ENCODE peak calls at places on chromosomes 5 and 9, in nine cellular contexts. G is WERI-Rb-1, I is A549, S is lower lobe of right lung, X is GM12865, P is choroid plexus epithelial cell, H is BE2C, Q is fibroblast of the aortic adventitia, M is right atrium auricular region. L is an unnamed sample.

GRCh38 chr9:83707518-83707767 is 315 bp downstream of the UBQLN1 start:
- DNase-seq in G (no peak), H (peak; percentile 78), P (no peak), S (no peak), M (peak; percentile 82), X (no peak), Q (no peak), I (no peak), L (no peak)

GRCh38 chr5:112200132-112200531 is 218.9 kb downstream of the EPB41L4A start:
- DNase-seq in P (no peak), H (no peak), Q (no peak), X (peak; percentile 2), S (no peak), G (no peak), I (no peak), M (no peak), L (no peak)

GRCh38 chr9:99368341-99369326 is 146.6 kb downstream of the SEC61B start:
- DNase-seq in H (no peak), M (peak; percentile 72), X (peak; percentile 35), G (peak; percentile 45), Q (peak; percentile 70), S (no peak), P (peak; percentile 75), I (no peak), L (peak; percentile 45)

GRCh38 chr5:56420323-56420722 is 187.2 kb upstream of the ANKRD55 start:
- DNase-seq in Q (no peak), M (no peak), H (no peak), I (no peak), G (no peak), X (no peak), P (no peak), S (no peak), L (no peak)

GRCh38 chr9:72951520-72952393 is 1.1 kb downstream of the ALDH1A1 start:
- DNase-seq in Q (no peak), X (no peak), P (no peak), M (no peak), S (no peak), I (peak; percentile 61), G (no peak), H (no peak), L (no peak)

GRCh38 chr5:88883566-88884434 is 816 bp upstream of the MEF2C start:
- DNase-seq in P (peak; percentile 87), S (peak; percentile 75), G (peak; percentile 38), I (peak; percentile 18), M (peak; percentile 77), H (peak; percentile 33), X (peak; percentile 85), Q (peak; percentile 87), L (peak; percentile 87)

GRCh38 chr5:77076961-77077820 is 9.9 kb downstream of the ZBED3 start:
- DNase-seq in I (peak; percentile 77), M (peak; percentile 61), Q (peak; percentile 38), H (peak; percentile 84), X (peak; percentile 73), G (peak; percentile 88), P (peak; percentile 74), S (peak; percentile 76), L (peak; percentile 63)

GRCh38 chr9:109108318-109108717 is 11.4 kb downstream of the TMEM245 start:
- DNase-seq in H (no peak), P (peak; percentile 76), G (no peak), I (no peak), Q (peak; percentile 47), X (no peak), M (no peak), S (no peak), L (peak; percentile 44)

GRCh38 chr5:72552041-72552557 is 44.9 kb upstream of the ZNF366 start:
- DNase-seq in X (no peak), S (no peak), M (no peak), P (peak; percentile 75), G (no peak), I (no peak), Q (peak; percentile 99), H (no peak), L (peak; percentile 98)

GRCh38 chr5:112795944-112796678 is 58.4 kb downstream of the APC start:
- DNase-seq in X (no peak), M (no peak), G (no peak), S (no peak), I (peak; percentile 19), P (peak; percentile 74), H (no peak), Q (no peak), L (no peak)

GRCh38 chr9:136385015-136385414 is 11.5 kb upstream of the CARD9 start:
- DNase-seq in S (no peak), M (no peak), Q (no peak), X (no peak), G (no peak), H (no peak), P (no peak), I (no peak), L (no peak)

GRCh38 chr5:16889972-16890519 is 46.0 kb downstream of the MYO10 start:
- DNase-seq in M (no peak), I (peak; percentile 44), S (no peak), G (no peak), H (no peak), Q (peak; percentile 86), X (no peak), P (peak; percentile 90), L (peak; percentile 84)

GRCh38 chr5:16891043-16891442 is 45.0 kb downstream of the MYO10 start:
- DNase-seq in S (no peak), X (no peak), H (no peak), P (no peak), M (no peak), G (no peak), I (no peak), Q (no peak), L (no peak)

GRCh38 chr5:16886793-16887345 is 49.2 kb downstream of the MYO10 start:
- DNase-seq in X (no peak), Q (no peak), M (no peak), P (no peak), G (no peak), S (no peak), I (no peak), H (no peak), L (no peak)

GRCh38 chr5:16888694-16889124 is 47.4 kb downstream of the MYO10 start:
- DNase-seq in G (no peak), H (no peak), X (no peak), P (no peak), I (peak; percentile 63), Q (peak; percentile 74), S (no peak), M (no peak), L (peak; percentile 79)

GRCh38 chr5:16889203-16889971 is 46.7 kb downstream of the MYO10 start:
- DNase-seq in H (no peak), M (no peak), S (no peak), P (peak; percentile 94), Q (peak; percentile 81), G (no peak), X (no peak), I (peak; percentile 72), L (peak; percentile 80)
- TF ChIP-seq CTCF in H (no peak), M (no peak), S (no peak), P (peak; percentile 20), Q (peak; percentile 12), G (no peak), X (no peak), I (no peak), L (no peak)

GRCh38 chr5:2744485-2744884 is 7.0 kb downstream of the IRX2 start:
- DNase-seq in Q (no peak), S (no peak), P (no peak), I (no peak), H (no peak), M (no peak), X (no peak), G (no peak), L (no peak)

GRCh38 chr5:2748841-2749513 is 2.5 kb downstream of the IRX2 start:
- DNase-seq in P (no peak), M (no peak), I (no peak), S (no peak), G (peak; percentile 13), H (no peak), Q (no peak), X (no peak), L (no peak)

GRCh38 chr5:2748180-2748840 is 3.2 kb downstream of the IRX2 start:
- DNase-seq in H (no peak), Q (no peak), G (peak; percentile 3), M (peak; percentile 16), I (no peak), P (no peak), S (no peak), X (no peak), L (no peak)

GRCh38 chr5:2747372-2748179 is 3.9 kb downstream of the IRX2 start:
- DNase-seq in I (no peak), G (peak; percentile 1), Q (no peak), S (no peak), P (no peak), X (no peak), M (peak; percentile 44), H (no peak), L (no peak)

DNA sequence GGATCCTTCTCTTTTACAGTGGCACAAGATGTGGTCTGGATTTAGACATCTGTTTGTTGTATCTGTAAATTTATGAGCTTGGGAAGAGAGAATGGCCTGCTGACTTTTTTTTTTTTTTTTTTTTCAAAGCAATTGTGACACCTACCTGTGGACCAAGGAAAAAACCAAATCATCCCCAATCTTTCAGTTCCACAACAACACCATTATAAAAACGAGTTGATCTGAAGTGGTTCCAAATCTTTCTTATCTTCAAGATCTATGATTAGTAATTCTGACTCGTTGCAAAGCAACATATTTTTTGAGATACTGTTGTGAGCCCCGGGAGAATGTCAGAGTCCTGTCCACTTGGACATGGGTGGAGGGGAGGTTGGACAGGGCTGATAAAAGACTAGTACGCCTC is 4.8 kb downstream of the IRX2 start:
- DNase-seq in G (no peak), I (no peak), Q (peak; percentile 10), X (no peak), H (no peak), P (no peak), S (no peak), M (no peak), L (no peak)
- H3K4me3 ChIP-seq in G (no peak overlapping the region), I (no peak overlapping the region), Q (no peak overlapping the region), X (no peak overlapping the region), H (no peak overlapping the region), P (no peak overlapping the region), S (peak overlapping the region; percentile 55), M (no peak overlapping the region), L (no peak overlapping the region)

GRCh38 chr9:130682490-130683121 is 11.0 kb upstream of the EXOSC2 start:
- DNase-seq in S (peak; percentile 88), I (peak; percentile 89), Q (peak; percentile 74), G (peak; percentile 84), M (peak; percentile 67), H (peak; percentile 86), X (peak; percentile 64), P (peak; percentile 72), L (peak; percentile 80)
- TF ChIP-seq CTCF in S (peak; percentile 81), I (peak; percentile 93), Q (peak; percentile 78), G (peak; percentile 77), M (peak; percentile 59), H (peak; percentile 86), X (peak; percentile 70), P (peak; percentile 91), L (peak; percentile 74)

DNA sequence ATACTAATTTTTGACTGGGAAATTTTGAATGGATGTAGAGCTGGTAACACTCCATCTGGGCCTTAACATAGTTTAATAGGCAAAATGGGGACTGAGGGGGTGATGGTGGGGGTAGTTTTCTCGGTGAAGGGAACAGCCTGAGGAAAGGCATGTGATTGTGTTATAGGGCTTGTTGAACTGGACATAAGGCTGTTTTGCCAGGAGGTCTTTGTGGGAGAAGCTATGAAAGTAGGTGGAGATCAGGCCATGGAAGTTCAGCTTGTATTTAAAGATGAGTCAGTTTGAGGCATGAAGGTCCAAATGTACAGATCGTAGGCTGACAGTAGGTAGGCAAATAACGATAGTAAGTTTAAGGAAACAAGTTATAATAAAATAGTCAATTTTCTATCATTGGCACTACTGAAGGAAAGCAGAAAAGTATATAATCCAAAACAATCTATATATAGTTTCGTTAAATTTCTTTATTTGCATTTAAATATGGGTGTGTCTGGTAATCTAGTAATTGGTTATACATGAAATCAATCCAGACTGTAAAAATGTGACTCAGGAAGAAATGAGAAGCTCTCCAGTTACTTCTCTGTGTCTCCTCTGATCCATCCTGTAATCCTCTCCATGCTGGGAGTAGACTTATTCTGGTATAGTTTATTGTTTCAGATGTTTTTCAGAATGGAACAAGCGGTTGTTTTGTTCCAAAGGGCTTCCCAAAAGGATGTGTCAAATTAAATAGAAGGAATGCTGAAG is 2.8 kb downstream of the CSNK1G3 start:
- DNase-seq in I (no peak), H (no peak), Q (no peak), P (no peak), M (no peak), S (no peak), X (no peak), G (no peak), L (no peak)
- H3K4me3 ChIP-seq in I (no peak overlapping the region), H (no peak overlapping the region), Q (no peak overlapping the region), P (no peak overlapping the region), M (no peak overlapping the region), S (no peak overlapping the region), X (no peak overlapping the region), G (no peak overlapping the region), L (no peak overlapping the region)